ENCODE peak calls at places on chromosomes 4 and X, in seven cellular contexts. Y is uterus, P is tibial artery, K is spleen, L is HL-60, M is PC-9, G is right atrium auricular region. Q is an unnamed sample.

GRCh38 chrX:101415180-101416130 is 7.4 kb downstream of the HNRNPH2 start:
- DNase-seq in K (no peak), P (no peak), M (peak), Y (peak), L (no peak), G (no peak), Q (peak)

GRCh38 chrX:3743821-3744439 is 30.5 kb upstream of the PRKX start:
- DNase-seq in G (no peak), Y (no peak), P (no peak), K (no peak), M (no peak), L (no peak), Q (no peak)

GRCh38 chr4:27779827-27780226 is 919.2 kb downstream of the STIM2 start:
- DNase-seq in M (no peak), K (no peak), P (no peak), L (no peak), G (no peak), Y (no peak), Q (no peak)

GRCh38 chrX:29090811-29091210 is 503.6 kb downstream of the IL1RAPL1 start:
- DNase-seq in P (no peak), G (no peak), M (no peak), Y (no peak), K (no peak), L (no peak), Q (no peak)

GRCh38 chrX:85907316-85907715 is 140.0 kb downstream of the CHM start:
- DNase-seq in P (no peak), L (no peak), M (no peak), Y (no peak), G (no peak), K (no peak), Q (no peak)

GRCh38 chrX:41014776-41015175 is 70.5 kb upstream of the USP9X start:
- DNase-seq in P (no peak), Y (no peak), L (no peak), G (no peak), K (no peak), M (no peak), Q (no peak)

GRCh38 chr4:115028682-115029385 is 84.6 kb downstream of the NDST4 start:
- DNase-seq in K (no peak), L (no peak), G (no peak), M (no peak), Y (no peak), P (no peak), Q (no peak)

GRCh38 chr4:14111730-14112171 is 484.2 kb upstream of the BOD1L1 start:
- DNase-seq in M (peak), L (no peak), G (no peak), P (no peak), Y (no peak), K (no peak), Q (peak)

GRCh38 chr4:56844817-56845580 is 23.5 kb upstream of the SPINK2 start:
- DNase-seq in L (no peak), G (no peak), P (no peak), Y (no peak), M (no peak), K (no peak), Q (no peak)

GRCh38 chr4:56655209-56655626 is 25.9 kb downstream of the HOPX start:
- DNase-seq in Y (peak), P (no peak), M (no peak), L (no peak), G (no peak), K (peak), Q (no peak)

DNA sequence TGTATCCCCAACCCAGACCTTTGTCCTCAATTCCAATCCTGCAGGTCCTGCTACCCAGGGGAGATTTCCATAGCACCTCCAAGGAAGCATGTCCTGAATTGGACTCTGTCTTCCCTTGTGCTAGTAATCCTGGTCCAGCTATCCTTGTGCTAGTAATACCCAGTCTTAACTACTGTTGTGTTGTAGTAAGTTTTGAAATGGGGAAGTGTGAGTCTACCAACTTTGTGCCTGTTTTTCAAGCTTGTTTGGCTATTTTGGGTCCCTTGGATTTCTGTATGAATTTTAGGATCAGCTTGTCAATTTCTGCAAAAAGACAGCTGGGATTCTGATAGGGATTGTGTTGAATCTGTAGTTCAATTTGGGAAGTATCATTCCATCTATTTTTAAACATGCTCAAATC is 51.4 kb downstream of the CD99L2 start:
- DNase-seq in M (no peak), G (no peak), K (no peak), Y (no peak), L (no peak), P (no peak), Q (no peak)
- H3K27ac ChIP-seq in M (no peak), G (no peak), K (peak), Y (no peak), L (no peak), P (no peak), Q (no peak)

GRCh38 chrX:39773150-39773549 is 324.6 kb downstream of the BCOR start:
- DNase-seq in G (no peak), K (no peak), L (no peak), M (no peak), Y (no peak), P (no peak), Q (no peak)

GRCh38 chrX:39773923-39774803 is 323.6 kb downstream of the BCOR start:
- DNase-seq in K (peak), G (no peak), L (no peak), Y (no peak), P (no peak), M (no peak), Q (no peak)

GRCh38 chrX:39771089-39771488 is 326.7 kb downstream of the BCOR start:
- DNase-seq in Y (no peak), L (no peak), G (no peak), M (no peak), P (no peak), K (peak), Q (no peak)

GRCh38 chrX:39769748-39770147 is 328.0 kb downstream of the BCOR start:
- DNase-seq in Y (no peak), K (no peak), P (no peak), G (no peak), L (no peak), M (no peak), Q (no peak)

GRCh38 chrX:39772057-39772832 is 325.5 kb downstream of the BCOR start:
- DNase-seq in M (no peak), G (no peak), L (peak), P (no peak), K (peak), Y (no peak), Q (no peak)
- H3K27ac ChIP-seq in M (no peak), G (no peak), L (peak), P (peak), K (peak), Y (no peak), Q (no peak)

DNA sequence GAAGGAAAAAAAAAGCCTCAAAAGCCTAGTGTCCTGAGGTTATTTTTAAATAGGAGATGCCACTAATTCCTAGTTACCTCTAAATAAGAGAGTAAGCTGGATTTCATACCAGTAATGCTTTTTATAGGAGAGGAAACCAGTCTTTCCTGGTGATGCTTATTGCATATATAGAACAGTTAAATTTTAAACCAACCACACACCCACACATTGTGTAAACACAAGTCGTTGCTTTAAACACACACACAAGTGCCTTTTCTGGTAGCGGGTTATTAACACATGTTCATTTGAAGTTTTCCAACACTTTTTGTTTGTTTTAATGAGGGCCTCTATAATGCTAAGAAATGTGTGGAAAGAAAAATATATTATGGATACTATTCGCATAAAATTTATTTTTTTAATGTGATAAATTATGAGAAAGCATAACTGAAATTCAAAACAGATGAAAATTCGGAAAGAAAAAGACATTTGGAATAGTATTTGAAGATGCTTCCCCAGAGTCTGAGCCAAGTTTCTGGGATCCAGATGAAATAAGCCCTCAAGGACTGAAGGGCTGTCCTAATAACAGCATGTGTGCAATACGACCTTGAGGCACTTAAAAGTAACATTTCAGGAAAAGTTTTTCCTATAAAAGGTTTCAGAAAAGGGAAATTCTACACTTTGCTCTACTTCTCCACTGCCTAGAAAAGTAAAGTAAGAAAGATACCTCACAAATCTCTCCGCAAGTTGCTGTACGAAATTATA is 2.0 kb downstream of the ANTXR2 start:
- DNase-seq in M (no peak), K (no peak), L (no peak), P (no peak), Y (no peak), G (no peak), Q (no peak)
- H3K27ac ChIP-seq in M (peak), K (peak), L (peak), P (peak), Y (peak), G (peak), Q (peak)

GRCh38 chr4:123974419-123975105 is 578.0 kb downstream of the SPRY1 start:
- DNase-seq in K (no peak), Y (no peak), M (no peak), L (no peak), P (no peak), G (no peak), Q (no peak)

GRCh38 chr4:123978637-123979036 is 582.0 kb downstream of the SPRY1 start:
- DNase-seq in G (no peak), P (no peak), M (no peak), Y (no peak), K (no peak), L (no peak), Q (no peak)

GRCh38 chr4:123976285-123976684 is 579.7 kb downstream of the SPRY1 start:
- DNase-seq in G (no peak), M (no peak), P (no peak), Y (no peak), L (no peak), K (no peak), Q (no peak)

GRCh38 chr4:123977623-123978022 is 581.0 kb downstream of the SPRY1 start:
- DNase-seq in Y (no peak), P (no peak), K (no peak), G (no peak), M (no peak), L (no peak), Q (no peak)

DNA sequence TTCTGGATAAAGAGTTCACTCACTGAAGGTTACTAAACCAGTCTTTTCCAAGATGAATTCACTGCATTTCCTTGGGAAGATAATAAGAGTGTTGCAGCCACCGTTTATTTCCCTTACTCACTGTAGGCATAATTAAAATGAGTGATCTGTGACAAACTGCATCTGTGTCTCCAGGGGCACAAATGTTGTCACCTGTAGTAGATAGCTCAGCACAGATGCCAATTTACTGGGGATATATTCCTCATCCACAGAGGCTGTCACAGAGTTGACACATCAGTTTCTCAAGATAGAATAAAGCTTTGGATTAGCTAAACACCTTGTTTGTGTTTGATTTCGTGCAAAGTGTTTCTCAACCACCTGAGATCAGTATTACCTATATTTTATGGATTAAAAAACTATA is 580.3 kb downstream of the SPRY1 start:
- DNase-seq in Y (no peak), M (no peak), K (no peak), L (no peak), P (no peak), G (no peak), Q (no peak)
- H3K27ac ChIP-seq in Y (peak), M (no peak), K (peak), L (no peak), P (no peak), G (no peak), Q (no peak)

DNA sequence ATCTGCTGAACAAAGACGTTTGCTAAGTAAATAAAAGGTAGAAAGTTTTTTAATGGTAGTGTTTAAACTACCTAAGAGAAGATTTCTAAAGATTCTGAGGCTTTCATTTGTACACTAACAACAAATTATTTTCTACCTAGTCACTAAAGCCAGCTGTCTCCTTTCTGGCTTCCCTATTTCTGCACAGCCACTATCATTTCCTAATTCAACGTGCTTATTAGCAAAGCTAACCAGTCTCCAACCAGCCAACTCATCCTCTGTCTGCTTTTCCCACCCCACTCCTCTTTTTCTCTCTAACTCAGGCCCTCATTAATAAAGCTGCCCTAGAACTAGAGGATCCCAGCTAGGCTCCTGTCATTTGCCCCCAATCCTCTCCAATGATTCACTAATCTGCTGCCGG is 118.2 kb downstream of the ZNF827 start:
- DNase-seq in P (no peak), G (no peak), Y (no peak), L (no peak), M (no peak), K (no peak), Q (no peak)
- H3K27ac ChIP-seq in P (no peak), G (no peak), Y (no peak), L (no peak), M (no peak), K (no peak), Q (no peak)

GRCh38 chrX:72478853-72479252 is 93.8 kb downstream of the HDAC8 start:
- DNase-seq in K (no peak), Y (no peak), G (no peak), M (no peak), P (no peak), L (no peak), Q (no peak)
- H3K27ac ChIP-seq in K (no peak), Y (no peak), G (no peak), M (no peak), P (no peak), L (no peak), Q (no peak)

GRCh38 chr4:168716411-168717129 is 219.7 kb downstream of the PALLD start:
- DNase-seq in L (no peak), P (no peak), M (no peak), G (no peak), K (no peak), Y (peak), Q (peak)
- H3K27ac ChIP-seq in L (no peak), P (peak), M (no peak), G (peak), K (peak), Y (peak), Q (peak)

Q was measured in prostate gland.